ENCODE peak calls at places on chromosomes 5 and 9, in ten cellular contexts. F is kidney; P is left ventricle myocardium inferior; G is neural progenitor cell; X is A549; H is K562; T is stomach; R is CD8-positive, alpha-beta memory T cell; B is fibroblast of lung; D is OCI-LY7. W is an unnamed sample.

GRCh38 chr9:132069046-132069898 is 10.4 kb downstream of the MED27 start:
- DNase-seq in P (no peak), R (no peak), T (no peak), D (no peak), G (no peak), F (no peak), B (no peak), H (no peak), X (no peak), W (no peak)

GRCh38 chr9:113516840-113517577 is 53.5 kb downstream of the RGS3 start:
- DNase-seq in P (no peak), B (no peak), G (peak; percentile 26), F (peak; percentile 59), X (no peak), T (peak; percentile 36), D (peak; percentile 85), R (peak; percentile 64), H (no peak), W (no peak)

GRCh38 chr5:159340511-159340910 is 10.2 kb upstream of the IL12B start:
- DNase-seq in X (no peak), D (no peak), H (no peak), F (no peak), G (no peak), P (no peak), T (no peak), B (no peak), R (no peak), W (no peak)

GRCh38 chr9:94882953-94883641 is 156.6 kb downstream of the AOPEP start:
- DNase-seq in D (no peak), B (peak; percentile 54), X (no peak), R (no peak), F (no peak), T (peak; percentile 40), P (no peak), H (no peak), G (peak; percentile 16), W (no peak)

GRCh38 chr5:150510460-150511263 is 2.7 kb downstream of the NDST1 start:
- DNase-seq in F (no peak), H (no peak), P (no peak), R (no peak), D (no peak), G (no peak), T (peak; percentile 80), B (no peak), X (peak; percentile 31), W (no peak)

GRCh38 chr5:60526336-60526875 is 173.6 kb downstream of the DEPDC1B start:
- DNase-seq in F (no peak), R (no peak), D (no peak), H (no peak), B (no peak), T (no peak), P (no peak), G (no peak), X (no peak), W (no peak)

GRCh38 chr9:134443169-134444039 is 117.1 kb downstream of the RXRA start:
- DNase-seq in D (peak; percentile 77), P (peak; percentile 82), T (peak; percentile 93), R (peak; percentile 82), H (peak; percentile 88), F (peak; percentile 97), G (peak; percentile 83), X (peak; percentile 92), B (peak; percentile 83), W (peak; percentile 31)

GRCh38 chr9:122786338-122786737 is 2.4 kb upstream of the OR5C1 start:
- DNase-seq in P (no peak), R (no peak), G (no peak), B (no peak), D (no peak), T (no peak), F (no peak), X (no peak), H (no peak), W (no peak)

GRCh38 chr9:119375892-119376291 is 6.7 kb upstream of the BRINP1 start:
- DNase-seq in F (no peak), H (peak; percentile 8), T (no peak), D (peak; percentile 19), X (peak; percentile 51), B (no peak), G (peak; percentile 70), R (no peak), P (no peak), W (no peak)

GRCh38 chr9:110655723-110656641 is 12.6 kb upstream of the MUSK start:
- DNase-seq in F (peak; percentile 44), H (no peak), T (no peak), R (no peak), X (no peak), D (no peak), P (peak; percentile 24), B (peak; percentile 90), G (no peak), W (no peak)

GRCh38 chr5:134086943-134087305 is 27.6 kb upstream of the TCF7 start:
- DNase-seq in F (no peak), G (no peak), H (no peak), D (no peak), R (peak; percentile 93), T (no peak), P (no peak), X (no peak), B (no peak), W (no peak)

GRCh38 chr5:160360310-160360709 is 10.1 kb downstream of the C1QTNF2 start:
- DNase-seq in P (no peak), G (no peak), H (no peak), R (no peak), F (no peak), T (no peak), B (no peak), X (no peak), D (no peak), W (no peak)

GRCh38 chr9:129052592-129052991 is 16.2 kb downstream of the MIGA2 start:
- DNase-seq in H (peak; percentile 12), B (no peak), F (peak; percentile 92), R (no peak), T (peak; percentile 99), G (no peak), P (peak; percentile 86), X (peak; percentile 35), D (no peak), W (no peak)

GRCh38 chr5:102596113-102596512 is 97.3 kb upstream of the SLCO6A1 start:
- DNase-seq in P (no peak), R (no peak), T (no peak), X (no peak), D (no peak), G (no peak), F (no peak), H (no peak), B (no peak), W (no peak)

DNA sequence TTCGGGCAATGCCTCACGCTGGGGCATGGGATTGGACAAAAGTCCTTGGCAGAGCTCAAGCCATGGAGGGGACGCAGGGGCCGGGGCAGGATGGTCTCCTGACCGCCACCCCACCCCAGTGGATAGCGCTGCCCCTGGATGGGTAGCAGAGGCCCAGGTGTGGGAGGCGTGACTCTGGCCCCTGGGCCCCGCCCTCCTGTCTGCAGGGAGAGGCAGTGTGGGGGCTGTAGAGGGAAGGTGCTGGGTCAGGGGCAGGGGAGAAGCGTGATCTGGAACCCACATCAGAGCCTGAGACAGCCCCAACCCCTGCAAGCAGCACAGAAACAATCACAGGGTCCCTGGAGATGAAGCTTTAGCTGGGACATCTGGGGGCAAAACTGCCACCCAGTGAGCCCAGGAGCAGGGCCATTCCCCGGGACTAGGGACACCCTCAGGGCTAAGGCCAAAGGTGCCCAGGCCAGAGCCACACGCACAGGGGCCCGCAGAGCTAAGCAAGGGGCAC is 36.2 kb downstream of the NACC2 start:
- DNase-seq in G (no peak), B (no peak), X (no peak), R (no peak), D (no peak), T (no peak), H (no peak), P (no peak), F (no peak), W (no peak)
- H3K4me1 ChIP-seq in G (peaks cover 25% of the 10 kb centered on the region), B (no peaks in the 10 kb centered on the region), X (peaks cover 47% of the 10 kb centered on the region), R (no peaks in the 10 kb centered on the region), D (no peaks in the 10 kb centered on the region), T (peaks cover 84% of the 10 kb centered on the region), H (no peaks in the 10 kb centered on the region), P (peaks cover 65% of the 10 kb centered on the region), F (peaks cover 3% of the 10 kb centered on the region), W (peaks cover 16% of the 10 kb centered on the region)

GRCh38 chr5:88251048-88251711 is 17.5 kb downstream of the TMEM161B start:
- DNase-seq in H (no peak), X (no peak), G (no peak), D (no peak), F (no peak), P (no peak), R (no peak), T (no peak), B (peak; percentile 12), W (no peak)

GRCh38 chr5:88256872-88257271 is 11.8 kb downstream of the TMEM161B start:
- DNase-seq in B (no peak), T (no peak), H (no peak), D (no peak), X (no peak), F (no peak), P (no peak), R (no peak), G (peak; percentile 6), W (peak; percentile 75)

GRCh38 chr5:88254320-88254719 is 14.3 kb downstream of the TMEM161B start:
- DNase-seq in T (no peak), B (no peak), R (no peak), H (no peak), F (no peak), G (no peak), X (no peak), D (no peak), P (no peak), W (no peak)

GRCh38 chr5:88256037-88256436 is 12.6 kb downstream of the TMEM161B start:
- DNase-seq in F (no peak), X (no peak), H (no peak), D (no peak), R (no peak), G (no peak), T (no peak), P (no peak), B (no peak), W (no peak)
- H3K4me3 ChIP-seq in F (no peak overlapping the region), X (no peak overlapping the region), H (no peak overlapping the region), D (no peak overlapping the region), R (no peak overlapping the region), G (no peak overlapping the region), T (no peak overlapping the region), P (no peak overlapping the region), B (no peak overlapping the region), W (no peak overlapping the region)

GRCh38 chr9:69308217-69308931 is 16.6 kb upstream of the ENTREP1 start:
- DNase-seq in F (no peak), H (no peak), R (no peak), P (no peak), X (no peak), G (no peak), T (no peak), B (no peak), D (no peak), W (no peak)
- H3K9me3 ChIP-seq in F (peaks cover 3% of the 10 kb centered on the region), H (no peaks in the 10 kb centered on the region), R (no peaks in the 10 kb centered on the region), P (peaks cover 11% of the 10 kb centered on the region), X (peaks cover 5% of the 10 kb centered on the region), G (no peaks in the 10 kb centered on the region), T (peaks cover 13% of the 10 kb centered on the region), B (no peaks in the 10 kb centered on the region), D (no peaks in the 10 kb centered on the region), W (peaks cover 5% of the 10 kb centered on the region)

GRCh38 chr5:8663374-8663773 is 794.4 kb downstream of the MTRR start:
- DNase-seq in R (no peak), T (no peak), H (no peak), X (no peak), G (no peak), D (no peak), B (no peak), P (no peak), F (no peak), W (no peak)
- H3K4me1 ChIP-seq in R (no peaks in the 10 kb centered on the region), T (no peaks in the 10 kb centered on the region), H (no peaks in the 10 kb centered on the region), X (no peaks in the 10 kb centered on the region), G (no peaks in the 10 kb centered on the region), D (no peaks in the 10 kb centered on the region), B (no peaks in the 10 kb centered on the region), P (no peaks in the 10 kb centered on the region), F (no peaks in the 10 kb centered on the region), W (no peaks in the 10 kb centered on the region)